ENCODE peak calls at places on chromosomes 11 and 22, in nine cellular contexts. One of them, this sample, is unnamed.

GRCh38 chr22:39183991-39184585 is 31.6 kb upstream of the CBX7 start:
- DNase-seq in mesenchymal stem cell: peak; percentile 37
- DNase-seq in fibroblast of the aortic adventitia: peak; percentile 44
- DNase-seq in HT1080: peak; percentile 32
- DNase-seq in stimulated activated CD4-positive, alpha-beta T cell treated with anti-CD3 and anti-CD28 coated beads, Interleukin-4, amount 100 ng/mL, for 1 hour: no peak
- DNase-seq in stromal cell of bone marrow: no peak
- DNase-seq in omental fat pad: no peak
- DNase-seq in activated CD4-positive, alpha-beta T cell treated with anti-CD3 and anti-CD28 coated beads, Interleukin-2, amount 50 U/mL, for 1 hour: no peak
- DNase-seq in M059J: no peak
- DNase-seq in this sample: no peak

GRCh38 chr11:5367461-5368074 is 16.0 kb upstream of the OR51M1 start:
- DNase-seq in mesenchymal stem cell: peak; percentile 29
- DNase-seq in fibroblast of the aortic adventitia: peak; percentile 97
- DNase-seq in stimulated activated CD4-positive, alpha-beta T cell treated with anti-CD3 and anti-CD28 coated beads, Interleukin-4, amount 100 ng/mL, for 1 hour: no peak
- DNase-seq in HT1080: peak; percentile 42
- DNase-seq in omental fat pad: no peak
- DNase-seq in M059J: peak; percentile 89
- DNase-seq in activated CD4-positive, alpha-beta T cell treated with anti-CD3 and anti-CD28 coated beads, Interleukin-2, amount 50 U/mL, for 1 hour: no peak
- DNase-seq in stromal cell of bone marrow: peak; percentile 64
- DNase-seq in this sample: no peak

GRCh38 chr11:64251722-64251985 is 324 bp downstream of the PLCB3 start:
- DNase-seq in stromal cell of bone marrow: no peak
- DNase-seq in activated CD4-positive, alpha-beta T cell treated with anti-CD3 and anti-CD28 coated beads, Interleukin-2, amount 50 U/mL, for 1 hour: no peak
- DNase-seq in mesenchymal stem cell: no peak
- DNase-seq in fibroblast of the aortic adventitia: no peak
- DNase-seq in M059J: no peak
- DNase-seq in omental fat pad: no peak
- DNase-seq in stimulated activated CD4-positive, alpha-beta T cell treated with anti-CD3 and anti-CD28 coated beads, Interleukin-4, amount 100 ng/mL, for 1 hour: no peak
- DNase-seq in HT1080: peak; percentile 6
- DNase-seq in this sample: no peak

GRCh38 chr11:540583-541432 is 3.5 kb downstream of the LRRC56 start:
- DNase-seq in fibroblast of the aortic adventitia: no peak
- DNase-seq in activated CD4-positive, alpha-beta T cell treated with anti-CD3 and anti-CD28 coated beads, Interleukin-2, amount 50 U/mL, for 1 hour: no peak
- DNase-seq in omental fat pad: no peak
- DNase-seq in stromal cell of bone marrow: no peak
- DNase-seq in mesenchymal stem cell: no peak
- DNase-seq in M059J: no peak
- DNase-seq in HT1080: no peak
- DNase-seq in stimulated activated CD4-positive, alpha-beta T cell treated with anti-CD3 and anti-CD28 coated beads, Interleukin-4, amount 100 ng/mL, for 1 hour: no peak
- DNase-seq in this sample: no peak

GRCh38 chr11:118615282-118615979 is 8.0 kb downstream of the PHLDB1 start:
- DNase-seq in activated CD4-positive, alpha-beta T cell treated with anti-CD3 and anti-CD28 coated beads, Interleukin-2, amount 50 U/mL, for 1 hour: no peak
- DNase-seq in stimulated activated CD4-positive, alpha-beta T cell treated with anti-CD3 and anti-CD28 coated beads, Interleukin-4, amount 100 ng/mL, for 1 hour: no peak
- DNase-seq in fibroblast of the aortic adventitia: no peak
- DNase-seq in mesenchymal stem cell: no peak
- DNase-seq in omental fat pad: no peak
- DNase-seq in stromal cell of bone marrow: no peak
- DNase-seq in M059J: peak; percentile 78
- DNase-seq in HT1080: peak; percentile 36
- DNase-seq in this sample: no peak

GRCh38 chr11:68164437-68164836 is 43.2 kb upstream of the CHKA start:
- DNase-seq in stimulated activated CD4-positive, alpha-beta T cell treated with anti-CD3 and anti-CD28 coated beads, Interleukin-4, amount 100 ng/mL, for 1 hour: no peak
- DNase-seq in stromal cell of bone marrow: peak; percentile 35
- DNase-seq in mesenchymal stem cell: peak; percentile 22
- DNase-seq in HT1080: peak; percentile 60
- DNase-seq in fibroblast of the aortic adventitia: peak; percentile 33
- DNase-seq in M059J: peak; percentile 65
- DNase-seq in omental fat pad: no peak
- DNase-seq in activated CD4-positive, alpha-beta T cell treated with anti-CD3 and anti-CD28 coated beads, Interleukin-2, amount 50 U/mL, for 1 hour: no peak
- DNase-seq in this sample: no peak

GRCh38 chr11:68989936-68990606 is 9.3 kb upstream of the MRGPRD start:
- DNase-seq in activated CD4-positive, alpha-beta T cell treated with anti-CD3 and anti-CD28 coated beads, Interleukin-2, amount 50 U/mL, for 1 hour: no peak
- DNase-seq in omental fat pad: no peak
- DNase-seq in stimulated activated CD4-positive, alpha-beta T cell treated with anti-CD3 and anti-CD28 coated beads, Interleukin-4, amount 100 ng/mL, for 1 hour: no peak
- DNase-seq in HT1080: no peak
- DNase-seq in mesenchymal stem cell: no peak
- DNase-seq in M059J: no peak
- DNase-seq in stromal cell of bone marrow: no peak
- DNase-seq in fibroblast of the aortic adventitia: no peak
- DNase-seq in this sample: no peak

GRCh38 chr22:23012081-23012622 is 58.2 kb upstream of the GNAZ start:
- DNase-seq in HT1080: no peak
- DNase-seq in activated CD4-positive, alpha-beta T cell treated with anti-CD3 and anti-CD28 coated beads, Interleukin-2, amount 50 U/mL, for 1 hour: no peak
- DNase-seq in stimulated activated CD4-positive, alpha-beta T cell treated with anti-CD3 and anti-CD28 coated beads, Interleukin-4, amount 100 ng/mL, for 1 hour: no peak
- DNase-seq in stromal cell of bone marrow: no peak
- DNase-seq in omental fat pad: no peak
- DNase-seq in mesenchymal stem cell: no peak
- DNase-seq in fibroblast of the aortic adventitia: no peak
- DNase-seq in M059J: no peak
- DNase-seq in this sample: no peak

GRCh38 chr11:127023991-127024390 is 23.4 kb upstream of the KIRREL3 start:
- DNase-seq in M059J: no peak
- DNase-seq in mesenchymal stem cell: no peak
- DNase-seq in omental fat pad: no peak
- DNase-seq in fibroblast of the aortic adventitia: no peak
- DNase-seq in activated CD4-positive, alpha-beta T cell treated with anti-CD3 and anti-CD28 coated beads, Interleukin-2, amount 50 U/mL, for 1 hour: no peak
- DNase-seq in HT1080: no peak
- DNase-seq in stimulated activated CD4-positive, alpha-beta T cell treated with anti-CD3 and anti-CD28 coated beads, Interleukin-4, amount 100 ng/mL, for 1 hour: no peak
- DNase-seq in stromal cell of bone marrow: no peak
- DNase-seq in this sample: no peak

GRCh38 chr11:61642162-61642561 is 38.0 kb upstream of the DAGLA start:
- DNase-seq in M059J: no peak
- DNase-seq in stromal cell of bone marrow: no peak
- DNase-seq in fibroblast of the aortic adventitia: no peak
- DNase-seq in omental fat pad: no peak
- DNase-seq in HT1080: no peak
- DNase-seq in mesenchymal stem cell: no peak
- DNase-seq in stimulated activated CD4-positive, alpha-beta T cell treated with anti-CD3 and anti-CD28 coated beads, Interleukin-4, amount 100 ng/mL, for 1 hour: no peak
- DNase-seq in activated CD4-positive, alpha-beta T cell treated with anti-CD3 and anti-CD28 coated beads, Interleukin-2, amount 50 U/mL, for 1 hour: no peak
- DNase-seq in this sample: no peak

GRCh38 chr11:115134886-115135285 is 369.3 kb downstream of the CADM1 start:
- DNase-seq in fibroblast of the aortic adventitia: no peak
- DNase-seq in mesenchymal stem cell: no peak
- DNase-seq in omental fat pad: no peak
- DNase-seq in HT1080: no peak
- DNase-seq in stromal cell of bone marrow: no peak
- DNase-seq in M059J: no peak
- DNase-seq in stimulated activated CD4-positive, alpha-beta T cell treated with anti-CD3 and anti-CD28 coated beads, Interleukin-4, amount 100 ng/mL, for 1 hour: no peak
- DNase-seq in activated CD4-positive, alpha-beta T cell treated with anti-CD3 and anti-CD28 coated beads, Interleukin-2, amount 50 U/mL, for 1 hour: no peak
- DNase-seq in this sample: no peak

GRCh38 chr22:40215266-40215665 is 37.5 kb downstream of the TNRC6B start:
- DNase-seq in omental fat pad: no peak
- DNase-seq in stromal cell of bone marrow: no peak
- DNase-seq in fibroblast of the aortic adventitia: no peak
- DNase-seq in HT1080: peak; percentile 10
- DNase-seq in stimulated activated CD4-positive, alpha-beta T cell treated with anti-CD3 and anti-CD28 coated beads, Interleukin-4, amount 100 ng/mL, for 1 hour: no peak
- DNase-seq in M059J: no peak
- DNase-seq in mesenchymal stem cell: no peak
- DNase-seq in activated CD4-positive, alpha-beta T cell treated with anti-CD3 and anti-CD28 coated beads, Interleukin-2, amount 50 U/mL, for 1 hour: no peak
- DNase-seq in this sample: no peak

GRCh38 chr11:12512132-12512531 is 134.8 kb downstream of the PARVA start:
- DNase-seq in omental fat pad: no peak
- DNase-seq in fibroblast of the aortic adventitia: no peak
- DNase-seq in mesenchymal stem cell: no peak
- DNase-seq in stimulated activated CD4-positive, alpha-beta T cell treated with anti-CD3 and anti-CD28 coated beads, Interleukin-4, amount 100 ng/mL, for 1 hour: no peak
- DNase-seq in M059J: no peak
- DNase-seq in stromal cell of bone marrow: no peak
- DNase-seq in activated CD4-positive, alpha-beta T cell treated with anti-CD3 and anti-CD28 coated beads, Interleukin-2, amount 50 U/mL, for 1 hour: no peak
- DNase-seq in HT1080: no peak
- DNase-seq in this sample: no peak

GRCh38 chr11:130831506-130832385 is 84.5 kb downstream of the SNX19 start:
- DNase-seq in stromal cell of bone marrow: no peak
- DNase-seq in stimulated activated CD4-positive, alpha-beta T cell treated with anti-CD3 and anti-CD28 coated beads, Interleukin-4, amount 100 ng/mL, for 1 hour: no peak
- DNase-seq in omental fat pad: no peak
- DNase-seq in mesenchymal stem cell: no peak
- DNase-seq in M059J: no peak
- DNase-seq in activated CD4-positive, alpha-beta T cell treated with anti-CD3 and anti-CD28 coated beads, Interleukin-2, amount 50 U/mL, for 1 hour: no peak
- DNase-seq in fibroblast of the aortic adventitia: peak; percentile 52
- DNase-seq in HT1080: no peak
- DNase-seq in this sample: peak; percentile 24

GRCh38 chr11:77634724-77635123 is 2.9 kb downstream of the CLNS1A start:
- DNase-seq in activated CD4-positive, alpha-beta T cell treated with anti-CD3 and anti-CD28 coated beads, Interleukin-2, amount 50 U/mL, for 1 hour: no peak
- DNase-seq in HT1080: no peak
- DNase-seq in stromal cell of bone marrow: no peak
- DNase-seq in stimulated activated CD4-positive, alpha-beta T cell treated with anti-CD3 and anti-CD28 coated beads, Interleukin-4, amount 100 ng/mL, for 1 hour: no peak
- DNase-seq in omental fat pad: no peak
- DNase-seq in fibroblast of the aortic adventitia: no peak
- DNase-seq in M059J: no peak
- DNase-seq in mesenchymal stem cell: no peak
- DNase-seq in this sample: no peak

GRCh38 chr11:829946-830294 is 2.2 kb downstream of the CRACR2B start:
- DNase-seq in fibroblast of the aortic adventitia: no peak
- DNase-seq in omental fat pad: no peak
- DNase-seq in M059J: no peak
- DNase-seq in activated CD4-positive, alpha-beta T cell treated with anti-CD3 and anti-CD28 coated beads, Interleukin-2, amount 50 U/mL, for 1 hour: no peak
- DNase-seq in mesenchymal stem cell: no peak
- DNase-seq in stimulated activated CD4-positive, alpha-beta T cell treated with anti-CD3 and anti-CD28 coated beads, Interleukin-4, amount 100 ng/mL, for 1 hour: no peak
- DNase-seq in stromal cell of bone marrow: no peak
- DNase-seq in HT1080: no peak
- DNase-seq in this sample: no peak

GRCh38 chr11:17414992-17415391 is 26.5 kb upstream of the KCNJ11 start:
- DNase-seq in fibroblast of the aortic adventitia: no peak
- DNase-seq in mesenchymal stem cell: no peak
- DNase-seq in stromal cell of bone marrow: no peak
- DNase-seq in activated CD4-positive, alpha-beta T cell treated with anti-CD3 and anti-CD28 coated beads, Interleukin-2, amount 50 U/mL, for 1 hour: no peak
- DNase-seq in omental fat pad: no peak
- DNase-seq in stimulated activated CD4-positive, alpha-beta T cell treated with anti-CD3 and anti-CD28 coated beads, Interleukin-4, amount 100 ng/mL, for 1 hour: no peak
- DNase-seq in HT1080: no peak
- DNase-seq in M059J: no peak
- DNase-seq in this sample: no peak

GRCh38 chr11:9716275-9717039 is 52.6 kb downstream of the SWAP70 start:
- DNase-seq in fibroblast of the aortic adventitia: peak; percentile 94
- DNase-seq in stromal cell of bone marrow: peak; percentile 60
- DNase-seq in mesenchymal stem cell: peak; percentile 60
- DNase-seq in M059J: peak; percentile 92
- DNase-seq in HT1080: peak; percentile 78
- DNase-seq in omental fat pad: no peak
- DNase-seq in activated CD4-positive, alpha-beta T cell treated with anti-CD3 and anti-CD28 coated beads, Interleukin-2, amount 50 U/mL, for 1 hour: no peak
- DNase-seq in stimulated activated CD4-positive, alpha-beta T cell treated with anti-CD3 and anti-CD28 coated beads, Interleukin-4, amount 100 ng/mL, for 1 hour: no peak
- DNase-seq in this sample: no peak

GRCh38 chr11:61836193-61836592 is 8.1 kb downstream of the FADS2 start:
- DNase-seq in stimulated activated CD4-positive, alpha-beta T cell treated with anti-CD3 and anti-CD28 coated beads, Interleukin-4, amount 100 ng/mL, for 1 hour: no peak
- DNase-seq in mesenchymal stem cell: no peak
- DNase-seq in HT1080: no peak
- DNase-seq in fibroblast of the aortic adventitia: no peak
- DNase-seq in omental fat pad: no peak
- DNase-seq in activated CD4-positive, alpha-beta T cell treated with anti-CD3 and anti-CD28 coated beads, Interleukin-2, amount 50 U/mL, for 1 hour: no peak
- DNase-seq in stromal cell of bone marrow: no peak
- DNase-seq in M059J: no peak
- DNase-seq in this sample: no peak